ENCODE peak calls at places on chromosomes 2 and 18, in five cellular contexts. A, C, S, Z and F are unnamed samples.

GRCh38 chr18:58135170-58135569 is 91.1 kb downstream of the NEDD4L start:
- DNase-seq in S (peak), Z (no peak), A (peak), C (no peak), F (peak)

GRCh38 chr2:120859814-120860578 is 124.3 kb downstream of the GLI2 start:
- DNase-seq in Z (no peak), A (no peak), S (no peak), C (no peak), F (no peak)

GRCh38 chr2:71224457-71224856 is 2.4 kb downstream of the PAIP2B start:
- DNase-seq in A (no peak), C (no peak), S (no peak), Z (no peak), F (no peak)

GRCh38 chr2:100870652-100871531 is 51.0 kb downstream of the NPAS2 start:
- DNase-seq in A (no peak), C (no peak), Z (no peak), S (peak), F (no peak)

GRCh38 chr2:66839551-66840320 is 404.8 kb downstream of the MEIS1 start:
- DNase-seq in S (peak), Z (no peak), A (no peak), C (no peak), F (peak)

GRCh38 chr2:220949476-220949875 is 622.6 kb downstream of the EPHA4 start:
- DNase-seq in C (no peak), Z (no peak), A (no peak), S (no peak), F (no peak)

GRCh38 chr2:64639691-64640090 is 14.0 kb downstream of the SERTAD2 start:
- DNase-seq in Z (no peak), A (no peak), C (no peak), S (no peak), F (no peak)

GRCh38 chr2:29055586-29055985 is 18.7 kb downstream of the PCARE start:
- DNase-seq in C (no peak), S (no peak), Z (no peak), A (no peak), F (no peak)

GRCh38 chr2:45435316-45435715 is 175.8 kb downstream of the SRBD1 start:
- DNase-seq in C (no peak), Z (no peak), S (peak), A (peak), F (peak)

GRCh38 chr2:69017080-69017479 is 4.1 kb downstream of the ANTXR1 start:
- DNase-seq in A (no peak), S (peak), C (no peak), Z (no peak), F (peak)

GRCh38 chr18:6729247-6730091 is at the start of gene ARHGAP28:
- DNase-seq in A (peak), S (peak), C (peak), Z (no peak), F (peak)

GRCh38 chr18:23703987-23704384 is 14.7 kb downstream of the LAMA3 start:
- DNase-seq in S (no peak), Z (no peak), A (no peak), C (no peak), F (no peak)

GRCh38 chr2:174436351-174436750 is 40.8 kb downstream of the SCRN3 start:
- DNase-seq in Z (no peak), A (no peak), C (no peak), S (no peak), F (no peak)

GRCh38 chr2:215430528-215431187 is 5.2 kb downstream of the FN1 start:
- DNase-seq in S (peak), C (no peak), Z (no peak), A (no peak), F (peak)

GRCh38 chr18:45059695-45060094 is 379.0 kb downstream of the SETBP1 start:
- DNase-seq in A (no peak), S (peak), Z (no peak), C (no peak), F (peak)

GRCh38 chr2:237492137-237492890 is 5.3 kb downstream of the MLPH start:
- DNase-seq in C (no peak), Z (no peak), S (no peak), A (no peak), F (peak)

GRCh38 chr2:111168528-111168929 is 47.8 kb downstream of the BCL2L11 start:
- DNase-seq in S (peak), A (peak), C (no peak), Z (peak), F (peak)

GRCh38 chr18:13276530-13277520 is 58.3 kb downstream of the LDLRAD4 start:
- DNase-seq in Z (no peak), C (no peak), S (no peak), A (no peak), F (no peak)

GRCh38 chr2:239538357-239539052 is 137.7 kb upstream of the HDAC4 start:
- DNase-seq in A (no peak), S (no peak), C (no peak), Z (no peak), F (no peak)

GRCh38 chr2:199206536-199206935 is 251.2 kb downstream of the SATB2 start:
- DNase-seq in S (no peak), A (no peak), C (no peak), Z (no peak), F (no peak)

GRCh38 chr2:30457316-30457715 is 10.3 kb downstream of the LCLAT1 start:
- DNase-seq in C (no peak), Z (no peak), S (no peak), A (no peak), F (no peak)

GRCh38 chr2:129144082-129144791 is 825.6 kb upstream of the HS6ST1 start:
- DNase-seq in S (no peak), C (no peak), Z (no peak), A (no peak), F (no peak)

GRCh38 chr2:231393149-231394131 is 2.1 kb upstream of the B3GNT7 start:
- DNase-seq in S (no peak), A (no peak), C (no peak), Z (no peak), F (no peak)

GRCh38 chr18:57915241-57915640 is 112.1 kb upstream of the ATP8B1 start:
- DNase-seq in S (no peak), Z (no peak), C (no peak), A (no peak), F (no peak)

GRCh38 chr2:213036836-213037235 is 114.6 kb downstream of the IKZF2 start:
- DNase-seq in A (no peak), S (peak), C (no peak), Z (no peak), F (peak)

GRCh38 chr18:45291616-45292612 is 323.4 kb upstream of the SLC14A2 start:
- DNase-seq in A (peak), S (no peak), Z (no peak), C (no peak), F (peak)

GRCh38 chr2:226798422-226799210 is 1.0 kb downstream of the IRS1 start:
- DNase-seq in S (peak), C (no peak), A (no peak), Z (peak), F (peak)

GRCh38 chr2:103132536-103133217 is 370.8 kb downstream of the TMEM182 start:
- DNase-seq in A (no peak), Z (no peak), S (no peak), C (no peak), F (no peak)

GRCh38 chr18:8756571-8756970 is 51.2 kb downstream of the MTCL1 start:
- DNase-seq in S (no peak), A (no peak), Z (no peak), C (no peak), F (no peak)

GRCh38 chr2:217942731-217943335 is 60.0 kb downstream of the TNS1 start:
- DNase-seq in C (peak), A (no peak), Z (no peak), S (no peak), F (no peak)

GRCh38 chr2:121644715-121645114 is 4.5 kb downstream of the CLASP1 start:
- DNase-seq in S (no peak), Z (no peak), A (no peak), C (no peak), F (no peak)